ENCODE peak calls at places on chromosomes 11 and 22, in ten cellular contexts. L is HS-5; O is NCI-H1105; P is foreskin keratinocyte; S is nucleus accumbens; I is NCI-H2029; R is hepatic stellate cell; C is NAMALWA; W is stimulated activated CD4-positive, alpha-beta T cell treated with anti-CD3 and anti-CD28 coated beads, Interleukin-1b, Interleukin-23, amount 100 ng/mL, for 1 hour; V is stromal cell of bone marrow. M is an unnamed sample.

GRCh38 chr11:120792306-120792705 is 231.6 kb upstream of the TBCEL start:
- DNase-seq in W (no peak), I (no peak), P (peak), O (no peak), V (no peak), S (no peak), L (no peak), R (no peak), C (no peak), M (no peak)

GRCh38 chr22:28815101-28815500 is 14.7 kb upstream of the XBP1 start:
- DNase-seq in V (no peak), S (no peak), C (no peak), L (no peak), P (no peak), R (no peak), O (no peak), W (no peak), I (no peak), M (no peak)

GRCh38 chr11:116870054-116870453 is 32.6 kb upstream of the APOA1 start:
- DNase-seq in V (no peak), W (no peak), L (no peak), I (peak), O (no peak), R (no peak), P (no peak), S (no peak), C (no peak), M (no peak)

GRCh38 chr11:93614111-93614784 is 47.2 kb upstream of the CEP295 start:
- DNase-seq in W (no peak), C (peak), P (no peak), O (no peak), I (no peak), R (peak), V (no peak), S (no peak), L (no peak), M (no peak)

GRCh38 chr11:64052436-64052835 is 16.7 kb downstream of the FLRT1 start:
- DNase-seq in S (no peak), O (no peak), W (no peak), L (no peak), V (no peak), C (no peak), I (no peak), R (no peak), P (no peak), M (no peak)

GRCh38 chr11:120219935-120220746 is 9.3 kb downstream of the OAF start:
- DNase-seq in S (no peak), W (no peak), O (no peak), C (no peak), R (no peak), I (no peak), V (no peak), L (no peak), P (no peak), M (no peak)

GRCh38 chr11:115632061-115632460 is 127.8 kb upstream of the CADM1 start:
- DNase-seq in W (no peak), O (no peak), R (no peak), L (no peak), I (no peak), C (no peak), V (no peak), P (no peak), S (no peak), M (no peak)

GRCh38 chr22:47213571-47214230 is 451.3 kb downstream of the TBC1D22A start:
- DNase-seq in P (no peak), C (peak), R (no peak), V (no peak), I (no peak), S (no peak), W (no peak), O (peak), L (no peak), M (no peak)

GRCh38 chr11:72203163-72203562 is 11.2 kb downstream of the FOLR1 start:
- DNase-seq in O (no peak), R (no peak), P (peak), I (no peak), C (no peak), V (no peak), W (no peak), S (no peak), L (no peak), M (no peak)

GRCh38 chr22:50260801-50261614 is 475 bp downstream of the MAPK12 start:
- DNase-seq in R (peak), W (no peak), O (peak), L (no peak), I (no peak), C (peak), V (no peak), S (peak), P (no peak), M (peak)

GRCh38 chr11:92393218-92393617 is 168.6 kb downstream of the FAT3 start:
- DNase-seq in S (no peak), I (no peak), C (no peak), L (no peak), W (no peak), P (no peak), V (no peak), O (no peak), R (no peak), M (no peak)

GRCh38 chr22:19855504-19856409 is 1.1 kb upstream of the GNB1L start:
- DNase-seq in W (no peak), S (no peak), R (no peak), C (peak), V (no peak), L (peak), I (peak), O (peak), P (peak), M (peak)

GRCh38 chr11:60872952-60873524 is 5.7 kb downstream of the ZP1 start:
- DNase-seq in W (no peak), P (no peak), V (peak), I (no peak), O (no peak), L (peak), C (no peak), S (peak), R (peak), M (no peak)

GRCh38 chr11:91081440-91082088 is 858.7 kb upstream of the CHORDC1 start:
- DNase-seq in L (peak), P (peak), I (no peak), C (no peak), R (peak), W (no peak), S (no peak), O (no peak), V (peak), M (no peak)

GRCh38 chr11:96827164-96827563 is 437.4 kb downstream of the JRKL start:
- DNase-seq in L (no peak), R (no peak), V (peak), S (no peak), O (no peak), I (no peak), C (no peak), W (no peak), P (peak), M (no peak)

GRCh38 chr11:44290206-44290605 is 19.7 kb downstream of the ALX4 start:
- DNase-seq in L (no peak), P (peak), S (no peak), V (no peak), C (no peak), O (peak), I (no peak), R (no peak), W (no peak), M (no peak)

GRCh38 chr11:47179655-47179991 is 2.9 kb upstream of the ARFGAP2 start:
- DNase-seq in C (peak), P (no peak), O (no peak), R (peak), I (peak), S (peak), W (no peak), V (no peak), L (no peak), M (no peak)

GRCh38 chr22:50641696-50642607 is 14.0 kb upstream of the ARSA start:
- DNase-seq in L (no peak), W (no peak), C (peak), O (no peak), I (no peak), P (peak), R (no peak), S (peak), V (no peak), M (peak)

GRCh38 chr22:45717787-45718186 is 46.2 kb downstream of the ATXN10 start:
- DNase-seq in I (no peak), V (peak), P (peak), C (no peak), L (peak), R (peak), S (no peak), W (no peak), O (no peak), M (no peak)

GRCh38 chr11:104918113-104918824 is 20.0 kb upstream of the CASP12 start:
- DNase-seq in O (no peak), C (no peak), P (no peak), L (peak), S (no peak), V (peak), I (peak), W (no peak), R (peak), M (no peak)

GRCh38 chr22:41341990-41342389 is 39.8 kb upstream of the TEF start:
- DNase-seq in I (no peak), V (no peak), C (peak), L (no peak), W (no peak), S (no peak), P (no peak), O (no peak), R (no peak), M (no peak)

GRCh38 chr11:75576445-75577049 is 14.5 kb downstream of the SERPINH1 start:
- DNase-seq in L (no peak), P (no peak), W (no peak), V (no peak), S (no peak), I (no peak), O (no peak), C (peak), R (peak), M (peak)

GRCh38 chr22:45285431-45286058 is 796 bp downstream of the UPK3A start:
- DNase-seq in V (no peak), P (no peak), I (no peak), S (no peak), L (no peak), O (no peak), C (no peak), R (no peak), W (no peak), M (no peak)

GRCh38 chr11:122202951-122203456 is 87.0 kb upstream of the BLID start:
- DNase-seq in W (no peak), C (peak), V (peak), S (peak), I (no peak), L (no peak), R (peak), P (peak), O (peak), M (peak)

GRCh38 chr11:10797561-10797960 is 11.2 kb downstream of the EIF4G2 start:
- DNase-seq in O (no peak), P (no peak), I (no peak), R (no peak), S (no peak), V (no peak), L (no peak), C (no peak), W (no peak), M (no peak)

M was measured in Right ventricle myocardium superior.